ENCODE peak calls at places on chromosomes 4 and X, in nine cellular contexts. F, S, A, W, J, T, U, N and Y are unnamed samples.

GRCh38 chr4:57442834-57443291 is 332.7 kb upstream of the IGFBP7 start:
- DNase-seq in F (peak), S (peak), A (no peak), W (no peak), J (peak), T (peak), U (no peak), N (no peak), Y (no peak)

GRCh38 chr4:145440292-145441007 is 41.2 kb upstream of the SMAD1 start:
- DNase-seq in F (no peak), S (no peak), A (no peak), W (no peak), J (no peak), T (no peak), U (no peak), N (no peak), Y (no peak)

GRCh38 chrX:138638996-138639395 is 72.5 kb downstream of the FGF13 start:
- DNase-seq in F (no peak), S (no peak), A (no peak), W (no peak), J (no peak), T (no peak), U (no peak), N (no peak), Y (no peak)

GRCh38 chr4:38128478-38129451 is 168.6 kb downstream of the PTTG2 start:
- DNase-seq in F (no peak), S (no peak), A (no peak), W (peak), J (no peak), T (no peak), U (no peak), N (no peak), Y (peak)

GRCh38 chr4:11606078-11606477 is 177.4 kb upstream of the HS3ST1 start:
- DNase-seq in F (no peak), S (no peak), A (no peak), W (no peak), J (no peak), T (no peak), U (no peak), N (no peak), Y (no peak)

GRCh38 chr4:47643845-47644244 is 158.8 kb downstream of the ATP10D start:
- DNase-seq in F (no peak), S (no peak), A (no peak), W (no peak), J (no peak), T (no peak), U (no peak), N (no peak), Y (no peak)

GRCh38 chr4:101282076-101282844 is 65.1 kb downstream of the PPP3CA start:
- DNase-seq in F (no peak), S (no peak), A (no peak), W (no peak), J (no peak), T (no peak), U (no peak), N (no peak), Y (peak)

GRCh38 chr4:4733663-4734062 is 125.8 kb upstream of the MSX1 start:
- DNase-seq in F (no peak), S (no peak), A (no peak), W (no peak), J (no peak), T (no peak), U (no peak), N (no peak), Y (no peak)

GRCh38 chrX:9907645-9908387 is 59.3 kb upstream of the CLDN34 start:
- DNase-seq in F (no peak), S (no peak), A (no peak), W (no peak), J (no peak), T (no peak), U (no peak), N (no peak), Y (no peak)

GRCh38 chr4:40870076-40870624 is 120.4 kb downstream of the NSUN7 start:
- DNase-seq in F (no peak), S (no peak), A (no peak), W (no peak), J (no peak), T (no peak), U (no peak), N (no peak), Y (no peak)

GRCh38 chrX:10175317-10175871 is 18.6 kb downstream of the CLCN4 start:
- DNase-seq in F (no peak), S (no peak), A (no peak), W (no peak), J (no peak), T (no peak), U (no peak), N (no peak), Y (no peak)

GRCh38 chr4:82780398-82781231 is 18.0 kb downstream of the SCD5 start:
- DNase-seq in F (no peak), S (peak), A (no peak), W (no peak), J (peak), T (peak), U (peak), N (peak), Y (no peak)

GRCh38 chrX:28177202-28177601 is 196.0 kb upstream of the DCAF8L1 start:
- DNase-seq in F (no peak), S (no peak), A (no peak), W (no peak), J (peak), T (peak), U (no peak), N (no peak), Y (no peak)

GRCh38 chrX:55717521-55718497 is at the start of gene RRAGB:
- DNase-seq in F (peak), S (peak), A (peak), W (peak), J (peak), T (peak), U (peak), N (peak), Y (peak)

GRCh38 chr4:93719552-93719951 is 109.0 kb upstream of the ATOH1 start:
- DNase-seq in F (no peak), S (no peak), A (no peak), W (no peak), J (no peak), T (no peak), U (no peak), N (no peak), Y (no peak)

GRCh38 chrX:137428777-137429564 is 137.0 kb upstream of the ZIC3 start:
- DNase-seq in F (no peak), S (no peak), A (no peak), W (no peak), J (no peak), T (no peak), U (no peak), N (no peak), Y (no peak)

GRCh38 chr4:34720563-34720962 is 1523.8 kb downstream of the ARAP2 start:
- DNase-seq in F (peak), S (peak), A (no peak), W (no peak), J (peak), T (peak), U (no peak), N (no peak), Y (no peak)

GRCh38 chr4:152983221-152983620 is 47.1 kb downstream of the FHDC1 start:
- DNase-seq in F (no peak), S (no peak), A (no peak), W (no peak), J (no peak), T (no peak), U (no peak), N (no peak), Y (no peak)

GRCh38 chr4:13329340-13329850 is 154.7 kb downstream of the RAB28 start:
- DNase-seq in F (no peak), S (no peak), A (no peak), W (no peak), J (no peak), T (no peak), U (no peak), N (no peak), Y (no peak)

GRCh38 chrX:9195199-9195880 is 161.4 kb upstream of the FAM9B start:
- DNase-seq in F (no peak), S (no peak), A (no peak), W (no peak), J (no peak), T (no peak), U (no peak), N (no peak), Y (no peak)

GRCh38 chrX:133215747-133216146 is 2.4 kb downstream of the TFDP3 start:
- DNase-seq in F (no peak), S (no peak), A (no peak), W (no peak), J (peak), T (peak), U (no peak), N (no peak), Y (no peak)

GRCh38 chr4:184165291-184165690 is 52.4 kb downstream of the ENPP6 start:
- DNase-seq in F (no peak), S (no peak), A (no peak), W (no peak), J (no peak), T (no peak), U (no peak), N (no peak), Y (no peak)

GRCh38 chr4:153939570-153939969 is 150.7 kb upstream of the SFRP2 start:
- DNase-seq in F (no peak), S (no peak), A (no peak), W (no peak), J (no peak), T (no peak), U (no peak), N (no peak), Y (no peak)

GRCh38 chr4:7058792-7059191 is 9.1 kb downstream of the GRPEL1 start:
- DNase-seq in F (no peak), S (no peak), A (no peak), W (no peak), J (no peak), T (no peak), U (no peak), N (no peak), Y (no peak)

GRCh38 chr4:15396157-15396800 is 31.6 kb upstream of the C1QTNF7 start:
- DNase-seq in F (no peak), S (peak), A (no peak), W (peak), J (peak), T (peak), U (no peak), N (peak), Y (peak)

GRCh38 chrX:40090050-40090804 is 7.5 kb downstream of the BCOR start:
- DNase-seq in F (no peak), S (no peak), A (peak), W (no peak), J (no peak), T (no peak), U (peak), N (peak), Y (no peak)

GRCh38 chr4:179095585-179096228 is 1653.5 kb upstream of the AGA start:
- DNase-seq in F (no peak), S (no peak), A (no peak), W (no peak), J (no peak), T (peak), U (no peak), N (no peak), Y (peak)

GRCh38 chrX:115642895-115643530 is 82.0 kb downstream of the PLS3 start:
- DNase-seq in F (peak), S (peak), A (no peak), W (no peak), J (peak), T (peak), U (no peak), N (no peak), Y (peak)

GRCh38 chr4:82890602-82890912 is 396 bp downstream of the SEC31A start:
- DNase-seq in F (no peak), S (peak), A (no peak), W (no peak), J (no peak), T (peak), U (no peak), N (no peak), Y (no peak)